ENCODE peak calls at places on chromosomes 16 and 17, in eight cellular contexts. One of them, this sample, is unnamed.

GRCh38 chr17:40516581-40517285 is 15.3 kb upstream of the TNS4 start:
- DNase-seq in cardiac muscle cell: no peak
- DNase-seq in psoas muscle: no peak
- DNase-seq in hepatocyte: no peak
- DNase-seq in adrenal gland: no peak
- DNase-seq in astrocyte of the spinal cord: peak
- DNase-seq in heart left ventricle: no peak
- DNase-seq in heart right ventricle: no peak
- DNase-seq in this sample: no peak

GRCh38 chr16:57186630-57187507 is 740 bp downstream of the RSPRY1 start:
- DNase-seq in hepatocyte: peak
- DNase-seq in heart right ventricle: no peak
- DNase-seq in heart left ventricle: peak
- DNase-seq in cardiac muscle cell: peak
- DNase-seq in psoas muscle: no peak
- DNase-seq in adrenal gland: peak
- DNase-seq in astrocyte of the spinal cord: peak
- DNase-seq in this sample: peak

GRCh38 chr17:34892864-34893263 is 68.4 kb downstream of the CCT6B start:
- DNase-seq in heart right ventricle: no peak
- DNase-seq in hepatocyte: peak
- DNase-seq in cardiac muscle cell: peak
- DNase-seq in heart left ventricle: no peak
- DNase-seq in adrenal gland: no peak
- DNase-seq in psoas muscle: no peak
- DNase-seq in astrocyte of the spinal cord: no peak
- DNase-seq in this sample: peak

GRCh38 chr17:38333635-38334295 is 10.0 kb downstream of the GPR179 start:
- DNase-seq in hepatocyte: peak
- DNase-seq in astrocyte of the spinal cord: no peak
- DNase-seq in adrenal gland: no peak
- DNase-seq in heart right ventricle: no peak
- DNase-seq in cardiac muscle cell: peak
- DNase-seq in heart left ventricle: no peak
- DNase-seq in psoas muscle: no peak
- DNase-seq in this sample: peak

GRCh38 chr17:28181568-28181967 is 137.4 kb upstream of the TMEM97 start:
- DNase-seq in psoas muscle: no peak
- DNase-seq in heart right ventricle: no peak
- DNase-seq in astrocyte of the spinal cord: no peak
- DNase-seq in heart left ventricle: no peak
- DNase-seq in hepatocyte: no peak
- DNase-seq in cardiac muscle cell: no peak
- DNase-seq in adrenal gland: no peak
- DNase-seq in this sample: no peak

GRCh38 chr16:56609463-56609921 is 1.1 kb downstream of the MT2A start:
- DNase-seq in heart left ventricle: peak
- DNase-seq in adrenal gland: peak
- DNase-seq in hepatocyte: peak
- DNase-seq in psoas muscle: peak
- DNase-seq in astrocyte of the spinal cord: peak
- DNase-seq in cardiac muscle cell: no peak
- DNase-seq in heart right ventricle: peak
- DNase-seq in this sample: no peak

GRCh38 chr17:15955793-15956541 is 11.0 kb downstream of the ADORA2B start:
- DNase-seq in adrenal gland: no peak
- DNase-seq in astrocyte of the spinal cord: no peak
- DNase-seq in heart left ventricle: no peak
- DNase-seq in cardiac muscle cell: no peak
- DNase-seq in psoas muscle: no peak
- DNase-seq in hepatocyte: no peak
- DNase-seq in heart right ventricle: no peak
- DNase-seq in this sample: no peak

GRCh38 chr16:79593074-79593531 is 7.4 kb downstream of the MAF start:
- DNase-seq in adrenal gland: peak
- DNase-seq in hepatocyte: no peak
- DNase-seq in heart right ventricle: no peak
- DNase-seq in astrocyte of the spinal cord: no peak
- DNase-seq in heart left ventricle: peak
- DNase-seq in cardiac muscle cell: no peak
- DNase-seq in psoas muscle: peak
- DNase-seq in this sample: no peak

GRCh38 chr16:12833939-12834338 is 30.3 kb upstream of the CPPED1 start:
- DNase-seq in astrocyte of the spinal cord: peak
- DNase-seq in cardiac muscle cell: no peak
- DNase-seq in heart left ventricle: no peak
- DNase-seq in hepatocyte: peak
- DNase-seq in heart right ventricle: no peak
- DNase-seq in adrenal gland: peak
- DNase-seq in psoas muscle: no peak
- DNase-seq in this sample: peak

GRCh38 chr16:84919751-84920150 is 91.6 kb downstream of the ZDHHC7 start:
- DNase-seq in hepatocyte: no peak
- DNase-seq in astrocyte of the spinal cord: no peak
- DNase-seq in cardiac muscle cell: no peak
- DNase-seq in adrenal gland: no peak
- DNase-seq in psoas muscle: no peak
- DNase-seq in heart left ventricle: no peak
- DNase-seq in heart right ventricle: no peak
- DNase-seq in this sample: no peak

GRCh38 chr17:60941028-60941427 is 263.4 kb downstream of the BCAS3 start:
- DNase-seq in heart right ventricle: peak
- DNase-seq in astrocyte of the spinal cord: peak
- DNase-seq in hepatocyte: peak
- DNase-seq in heart left ventricle: peak
- DNase-seq in cardiac muscle cell: peak
- DNase-seq in psoas muscle: peak
- DNase-seq in adrenal gland: peak
- DNase-seq in this sample: no peak

GRCh38 chr17:199806-200603 is 18.6 kb upstream of the DOC2B start:
- DNase-seq in psoas muscle: no peak
- DNase-seq in heart left ventricle: peak
- DNase-seq in hepatocyte: no peak
- DNase-seq in cardiac muscle cell: no peak
- DNase-seq in adrenal gland: peak
- DNase-seq in astrocyte of the spinal cord: no peak
- DNase-seq in heart right ventricle: peak
- DNase-seq in this sample: no peak

GRCh38 chr17:59842901-59843652 is 49.7 kb downstream of the TUBD1 start:
- DNase-seq in astrocyte of the spinal cord: peak
- DNase-seq in psoas muscle: no peak
- DNase-seq in cardiac muscle cell: no peak
- DNase-seq in hepatocyte: peak
- DNase-seq in heart right ventricle: no peak
- DNase-seq in adrenal gland: peak
- DNase-seq in heart left ventricle: no peak
- DNase-seq in this sample: no peak

GRCh38 chr17:72421128-72422092 is 300.6 kb downstream of the SOX9 start:
- DNase-seq in heart left ventricle: no peak
- DNase-seq in adrenal gland: no peak
- DNase-seq in cardiac muscle cell: no peak
- DNase-seq in astrocyte of the spinal cord: peak
- DNase-seq in psoas muscle: peak
- DNase-seq in heart right ventricle: no peak
- DNase-seq in hepatocyte: peak
- DNase-seq in this sample: no peak

GRCh38 chr16:8184854-8185253 is 405.5 kb downstream of the TMEM114 start:
- DNase-seq in psoas muscle: no peak
- DNase-seq in cardiac muscle cell: no peak
- DNase-seq in heart left ventricle: no peak
- DNase-seq in adrenal gland: no peak
- DNase-seq in hepatocyte: no peak
- DNase-seq in heart right ventricle: no peak
- DNase-seq in astrocyte of the spinal cord: no peak
- DNase-seq in this sample: no peak

GRCh38 chr17:71084219-71084618 is 914.9 kb downstream of the KCNJ2 start:
- DNase-seq in astrocyte of the spinal cord: peak
- DNase-seq in heart left ventricle: no peak
- DNase-seq in adrenal gland: no peak
- DNase-seq in psoas muscle: no peak
- DNase-seq in heart right ventricle: no peak
- DNase-seq in hepatocyte: peak
- DNase-seq in cardiac muscle cell: peak
- DNase-seq in this sample: peak
- TF ChIP-seq CTCF in astrocyte of the spinal cord: peak
- TF ChIP-seq CTCF in heart left ventricle: no peak
- TF ChIP-seq CTCF in adrenal gland: peak
- TF ChIP-seq CTCF in psoas muscle: no peak
- TF ChIP-seq CTCF in heart right ventricle: peak
- TF ChIP-seq CTCF in hepatocyte: peak
- TF ChIP-seq CTCF in cardiac muscle cell: peak
- TF ChIP-seq CTCF in this sample: peak

GRCh38 chr17:1649844-1650409 is at the start of gene RILP:
- DNase-seq in heart right ventricle: peak
- DNase-seq in cardiac muscle cell: peak
- DNase-seq in adrenal gland: peak
- DNase-seq in heart left ventricle: peak
- DNase-seq in hepatocyte: peak
- DNase-seq in psoas muscle: peak
- DNase-seq in astrocyte of the spinal cord: peak
- DNase-seq in this sample: no peak

GRCh38 chr17:1648582-1649115 is 1.0 kb downstream of the RILP start:
- DNase-seq in psoas muscle: peak
- DNase-seq in heart right ventricle: peak
- DNase-seq in hepatocyte: peak
- DNase-seq in heart left ventricle: peak
- DNase-seq in adrenal gland: peak
- DNase-seq in cardiac muscle cell: peak
- DNase-seq in astrocyte of the spinal cord: peak
- DNase-seq in this sample: peak

GRCh38 chr17:1650731-1651558 is 1.3 kb upstream of the RILP start:
- DNase-seq in psoas muscle: no peak
- DNase-seq in astrocyte of the spinal cord: no peak
- DNase-seq in heart right ventricle: no peak
- DNase-seq in hepatocyte: no peak
- DNase-seq in heart left ventricle: no peak
- DNase-seq in adrenal gland: peak
- DNase-seq in cardiac muscle cell: no peak
- DNase-seq in this sample: no peak

GRCh38 chr17:1647802-1648581 is 1.7 kb downstream of the RILP start:
- DNase-seq in cardiac muscle cell: peak
- DNase-seq in hepatocyte: no peak
- DNase-seq in astrocyte of the spinal cord: no peak
- DNase-seq in adrenal gland: peak
- DNase-seq in heart right ventricle: peak
- DNase-seq in psoas muscle: peak
- DNase-seq in heart left ventricle: peak
- DNase-seq in this sample: no peak

DNA sequence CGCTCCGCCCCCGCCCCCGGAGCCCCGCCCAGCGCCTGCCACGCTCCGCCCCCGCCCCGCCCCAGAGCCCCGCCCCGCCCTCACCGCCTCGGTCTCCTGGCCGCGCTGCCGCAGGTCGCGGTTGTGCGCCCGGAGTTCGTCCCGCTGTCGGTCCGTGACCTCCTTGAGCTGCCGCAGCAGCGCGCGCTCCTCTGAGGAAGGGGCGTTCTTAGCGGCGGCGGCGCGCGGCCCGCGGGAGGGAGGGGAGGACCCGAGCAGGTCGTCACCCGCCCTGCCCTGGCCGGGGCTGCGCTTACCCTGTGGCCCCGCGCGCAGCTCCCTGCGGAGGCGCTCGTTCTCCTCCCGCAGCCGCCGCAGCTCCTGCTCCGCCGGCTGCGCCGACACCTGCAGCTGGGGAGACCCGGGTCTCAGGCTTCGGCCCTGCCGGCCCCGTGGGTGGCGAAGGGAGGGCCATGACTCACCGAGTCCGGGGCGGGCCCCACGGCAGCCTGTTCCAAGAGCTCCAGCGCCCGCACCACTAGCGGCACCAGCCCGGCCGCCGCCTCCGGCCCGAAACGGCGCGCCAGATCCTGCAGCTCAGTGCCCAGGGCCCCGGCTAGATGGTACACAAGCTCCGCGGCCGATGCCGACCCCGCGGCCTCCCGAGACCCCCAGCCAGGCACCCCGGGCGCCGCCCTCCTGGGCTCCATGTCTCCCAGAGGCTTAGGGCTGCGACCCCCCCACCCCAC is 386 bp downstream of the RILP start:
- DNase-seq in adrenal gland: peak
- DNase-seq in psoas muscle: peak
- DNase-seq in heart right ventricle: peak
- DNase-seq in cardiac muscle cell: peak
- DNase-seq in heart left ventricle: peak
- DNase-seq in hepatocyte: peak
- DNase-seq in astrocyte of the spinal cord: peak
- DNase-seq in this sample: peak
- TF ChIP-seq CTCF in adrenal gland: no peak
- TF ChIP-seq CTCF in psoas muscle: no peak
- TF ChIP-seq CTCF in heart right ventricle: no peak
- TF ChIP-seq CTCF in cardiac muscle cell: no peak
- TF ChIP-seq CTCF in heart left ventricle: peak
- TF ChIP-seq CTCF in hepatocyte: no peak
- TF ChIP-seq CTCF in astrocyte of the spinal cord: no peak
- TF ChIP-seq CTCF in this sample: peak

DNA sequence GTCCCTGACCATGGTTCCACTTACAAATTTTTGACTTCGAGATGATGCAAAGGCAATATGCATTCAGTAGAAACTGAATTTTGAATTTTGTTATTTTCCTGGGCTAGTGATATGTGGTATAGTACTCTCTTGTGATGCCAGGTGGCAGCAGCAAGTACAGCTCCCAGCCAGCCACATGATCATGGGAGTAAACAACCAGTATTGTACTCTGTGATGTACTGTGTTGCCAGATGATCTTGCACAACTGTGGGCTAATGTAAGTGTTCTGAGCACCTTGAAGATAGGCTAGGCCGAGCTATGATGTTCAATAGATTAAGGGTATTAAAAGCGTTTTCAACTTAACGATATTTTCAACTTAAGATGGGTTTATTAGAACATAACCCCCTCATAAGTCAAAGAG is 250.8 kb downstream of the STX8 start:
- DNase-seq in cardiac muscle cell: no peak
- DNase-seq in hepatocyte: no peak
- DNase-seq in psoas muscle: no peak
- DNase-seq in astrocyte of the spinal cord: no peak
- DNase-seq in adrenal gland: no peak
- DNase-seq in heart left ventricle: no peak
- DNase-seq in heart right ventricle: no peak
- DNase-seq in this sample: no peak
- TF ChIP-seq CTCF in cardiac muscle cell: no peak
- TF ChIP-seq CTCF in hepatocyte: peak
- TF ChIP-seq CTCF in psoas muscle: no peak
- TF ChIP-seq CTCF in astrocyte of the spinal cord: no peak
- TF ChIP-seq CTCF in adrenal gland: no peak
- TF ChIP-seq CTCF in heart left ventricle: no peak
- TF ChIP-seq CTCF in heart right ventricle: no peak
- TF ChIP-seq CTCF in this sample: no peak

DNA sequence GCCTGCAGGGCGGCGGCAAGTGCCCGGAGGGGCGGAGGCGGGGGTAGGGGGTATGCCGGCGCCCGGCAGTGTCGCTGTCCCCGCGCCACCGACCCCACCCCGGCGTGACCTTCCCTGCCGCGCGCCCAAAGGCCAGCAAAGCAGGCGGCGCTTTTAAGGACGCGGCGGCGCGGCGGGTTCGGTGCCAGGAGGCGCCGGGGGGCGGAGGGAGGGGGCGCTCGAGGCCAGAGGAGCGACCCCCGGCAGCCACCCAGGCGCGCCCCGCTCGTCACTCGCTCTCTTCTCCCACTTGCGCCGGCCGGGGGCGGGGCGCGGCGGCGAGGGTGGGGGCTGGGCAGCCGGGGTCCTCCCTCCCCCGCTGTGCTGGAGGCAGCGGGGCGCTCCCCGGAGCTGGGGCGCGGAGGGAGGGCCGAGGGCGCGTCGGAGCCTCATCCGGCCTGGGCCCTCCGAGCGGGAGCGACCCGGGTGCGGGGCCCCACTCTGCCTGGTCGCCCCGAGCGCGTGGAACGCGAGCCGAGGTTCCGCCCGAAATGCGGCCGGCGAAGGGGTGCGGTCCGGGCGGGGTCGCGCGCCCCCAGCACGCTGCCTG is 8.5 kb upstream of the BAHCC1 start:
- DNase-seq in hepatocyte: peak
- DNase-seq in astrocyte of the spinal cord: no peak
- DNase-seq in cardiac muscle cell: peak
- DNase-seq in heart left ventricle: peak
- DNase-seq in adrenal gland: no peak
- DNase-seq in psoas muscle: peak
- DNase-seq in heart right ventricle: no peak
- DNase-seq in this sample: peak
- TF ChIP-seq CTCF in hepatocyte: no peak
- TF ChIP-seq CTCF in astrocyte of the spinal cord: no peak
- TF ChIP-seq CTCF in cardiac muscle cell: no peak
- TF ChIP-seq CTCF in heart left ventricle: no peak
- TF ChIP-seq CTCF in adrenal gland: no peak
- TF ChIP-seq CTCF in psoas muscle: no peak
- TF ChIP-seq CTCF in heart right ventricle: peak
- TF ChIP-seq CTCF in this sample: no peak